ENCODE peak calls at places on chromosomes 11 and 22, in seven cellular contexts. Q, M, T, F, L, G and X are unnamed samples.

GRCh38 chr11:64998141-64998540 is 1.4 kb upstream of the BATF2 start:
- DNase-seq in Q (peak; percentile 39), M (no peak), T (no peak), F (no peak), L (no peak), G (peak; percentile 40), X (no peak)

GRCh38 chr22:49334589-49334873 is 493.1 kb downstream of the BRD1 start:
- DNase-seq in Q (no peak), M (no peak), T (no peak), F (no peak), L (no peak), G (no peak), X (no peak)

GRCh38 chr11:47907499-47907898 is 59.3 kb upstream of the NUP160 start:
- DNase-seq in Q (no peak), M (no peak), T (no peak), F (no peak), L (no peak), G (no peak), X (no peak)

GRCh38 chr11:42093541-42093940 is 634.1 kb upstream of the LRRC4C start:
- DNase-seq in Q (no peak), M (no peak), T (no peak), F (no peak), L (no peak), G (no peak), X (no peak)

GRCh38 chr11:102798012-102798746 is at the start of gene MMP1:
- DNase-seq in Q (no peak), M (no peak), T (no peak), F (no peak), L (no peak), G (no peak), X (no peak)

GRCh38 chr22:36267058-36267457 is 14.1 kb downstream of the APOL1 start:
- DNase-seq in Q (no peak), M (no peak), T (no peak), F (no peak), L (no peak), G (no peak), X (no peak)

GRCh38 chr11:121207485-121208115 is 85.0 kb upstream of the SC5D start:
- DNase-seq in Q (no peak), M (peak; percentile 50), T (no peak), F (no peak), L (no peak), G (no peak), X (no peak)

GRCh38 chr11:119672597-119672996 is 56.4 kb downstream of the NECTIN1 start:
- DNase-seq in Q (no peak), M (no peak), T (no peak), F (no peak), L (no peak), G (no peak), X (no peak)

GRCh38 chr11:117229931-117230285 is 2.0 kb downstream of the PCSK7 start:
- DNase-seq in Q (no peak), M (no peak), T (peak; percentile 53), F (no peak), L (no peak), G (no peak), X (no peak)

GRCh38 chr11:95576149-95576851 is 213.3 kb downstream of the FAM76B start:
- DNase-seq in Q (no peak), M (no peak), T (no peak), F (no peak), L (no peak), G (no peak), X (no peak)

GRCh38 chr11:6481924-6482275 is 599 bp downstream of the TIMM10B start:
- DNase-seq in Q (no peak), M (no peak), T (no peak), F (no peak), L (no peak), G (no peak), X (no peak)

GRCh38 chr11:94794287-94795168 is 26.4 kb downstream of the AMOTL1 start:
- DNase-seq in Q (no peak), M (no peak), T (peak; percentile 74), F (peak; percentile 82), L (peak; percentile 77), G (no peak), X (no peak)

GRCh38 chr22:18120941-18121340 is 10.3 kb downstream of the TUBA8 start:
- DNase-seq in Q (no peak), M (no peak), T (no peak), F (no peak), L (no peak), G (no peak), X (no peak)

GRCh38 chr22:48779661-48780596 is 1047.7 kb downstream of the BRD1 start:
- DNase-seq in Q (no peak), M (no peak), T (peak; percentile 52), F (no peak), L (no peak), G (no peak), X (no peak)

GRCh38 chr22:25282346-25282670 is 62.9 kb downstream of the CRYBB2 start:
- DNase-seq in Q (no peak), M (no peak), T (no peak), F (no peak), L (no peak), G (peak; percentile 81), X (no peak)

DNA sequence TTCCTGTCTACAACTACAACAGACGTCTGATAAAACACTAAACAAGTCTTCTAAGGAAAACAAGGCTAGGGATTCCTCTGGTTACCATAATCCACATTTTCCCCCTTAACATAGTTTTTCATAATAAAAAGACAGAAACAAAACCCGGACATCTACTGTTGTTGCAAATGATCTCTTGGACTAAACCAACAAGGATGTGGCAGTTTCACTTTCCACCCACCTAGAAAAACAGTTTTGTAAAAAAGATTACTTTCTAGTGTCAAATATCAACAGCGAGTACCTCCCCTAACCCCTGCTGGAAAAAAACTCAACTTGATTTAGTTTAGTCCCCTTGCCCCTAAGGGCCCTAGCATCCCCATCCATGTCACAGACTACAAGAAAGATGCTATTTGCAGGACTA is 5.4 kb downstream of the GNG3 start:
- DNase-seq in Q (no peak), M (no peak), T (no peak), F (no peak), L (no peak), G (no peak), X (no peak)
- H3K27ac ChIP-seq in Q (peak overlapping the region; percentile 68), M (peak overlapping the region; percentile 0), T (no peak overlapping the region), F (no peak overlapping the region), L (peak overlapping the region; percentile 74), G (peak overlapping the region; percentile 70), X (peak overlapping the region; percentile 70)

GRCh38 chr22:46053563-46054090 is 76.7 kb upstream of the WNT7B start:
- DNase-seq in Q (peak; percentile 84), M (no peak), T (peak; percentile 93), F (no peak), L (peak; percentile 84), G (no peak), X (no peak)
- TF ChIP-seq POLR2AphosphoS5 in Q (peak; percentile 66), M (no peak), T (peak; percentile 78), F (peak; percentile 72), L (peak; percentile 36), G (no peak), X (peak; percentile 40)

DNA sequence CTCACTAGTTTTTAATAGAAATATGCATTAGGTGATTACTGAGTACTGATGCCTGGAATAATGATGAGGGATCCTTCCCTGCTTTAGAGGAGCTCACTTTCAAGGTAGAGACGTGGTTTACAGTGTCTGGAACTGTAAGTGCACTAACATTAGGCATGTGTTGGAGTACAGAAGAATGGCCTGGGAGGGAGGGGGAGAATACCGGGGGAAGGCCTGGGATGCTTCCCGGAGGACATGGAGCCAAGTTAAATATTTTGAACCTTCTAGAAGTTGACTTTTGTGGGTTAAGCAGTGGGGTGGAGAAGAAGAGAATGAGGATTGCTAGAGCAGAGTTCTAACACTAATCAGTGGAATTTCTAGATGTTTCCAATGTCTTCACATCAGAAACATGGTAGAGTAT is 261.6 kb downstream of the NELL1 start:
- DNase-seq in Q (no peak), M (no peak), T (no peak), F (no peak), L (no peak), G (no peak), X (no peak)
- H3K4me3 ChIP-seq in Q (no peak overlapping the region), M (no peak overlapping the region), T (no peak overlapping the region), F (no peak overlapping the region), L (no peak overlapping the region), G (no peak overlapping the region), X (no peak overlapping the region)

DNA sequence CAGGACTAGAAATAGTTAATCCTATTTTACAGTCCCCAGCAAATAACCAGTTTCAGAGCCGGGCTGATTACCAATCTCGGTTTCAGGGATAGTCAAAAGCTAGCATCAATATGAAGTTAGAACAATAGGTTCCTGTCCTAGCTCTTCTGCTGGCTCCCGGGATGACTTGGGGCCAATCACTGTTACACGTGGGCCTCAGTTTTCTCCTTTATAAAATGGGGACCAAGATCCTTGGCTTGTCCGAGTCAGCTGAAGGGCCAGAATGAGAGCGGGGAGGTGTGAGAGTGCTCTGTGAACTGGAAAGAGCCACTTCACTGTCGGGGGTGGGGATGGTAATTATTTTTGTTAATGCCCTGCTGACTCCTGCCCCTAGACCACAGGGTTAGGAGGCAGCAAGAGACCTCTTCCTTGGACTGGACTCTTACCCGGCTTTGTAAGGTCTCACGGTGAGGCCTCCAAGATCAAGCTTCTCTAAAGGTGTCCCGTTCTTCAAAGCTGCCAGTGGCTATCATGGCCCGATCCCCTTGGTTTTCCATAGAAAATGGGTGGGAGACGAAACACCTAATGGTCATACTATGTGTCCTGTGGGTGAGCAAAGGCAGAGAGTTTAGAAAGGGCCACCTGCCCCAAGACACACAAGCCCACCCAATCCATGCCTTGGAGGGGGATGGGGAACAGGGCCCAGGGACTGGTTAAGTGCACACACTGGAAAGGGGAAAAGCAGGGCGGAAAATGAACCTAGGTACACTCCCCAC is 1.4 kb downstream of the UCP2 start:
- DNase-seq in Q (no peak), M (no peak), T (peak; percentile 39), F (no peak), L (no peak), G (no peak), X (no peak)
- H3K27ac ChIP-seq in Q (peak overlapping the region; percentile 94), M (peak overlapping the region; percentile 85), T (peak overlapping the region; percentile 82), F (no peak overlapping the region), L (peak overlapping the region; percentile 92), G (no peak overlapping the region), X (no peak overlapping the region)

GRCh38 chr11:60813324-60813723 is 28.2 kb downstream of the MS4A10 start:
- DNase-seq in Q (no peak), M (no peak), T (no peak), F (no peak), L (no peak), G (no peak), X (no peak)

GRCh38 chr11:60816590-60817157 is 25.2 kb upstream of the CCDC86 start:
- DNase-seq in Q (no peak), M (no peak), T (no peak), F (no peak), L (no peak), G (no peak), X (no peak)

GRCh38 chr11:60821827-60822599 is 19.9 kb upstream of the CCDC86 start:
- DNase-seq in Q (no peak), M (peak; percentile 19), T (no peak), F (no peak), L (no peak), G (no peak), X (no peak)

DNA sequence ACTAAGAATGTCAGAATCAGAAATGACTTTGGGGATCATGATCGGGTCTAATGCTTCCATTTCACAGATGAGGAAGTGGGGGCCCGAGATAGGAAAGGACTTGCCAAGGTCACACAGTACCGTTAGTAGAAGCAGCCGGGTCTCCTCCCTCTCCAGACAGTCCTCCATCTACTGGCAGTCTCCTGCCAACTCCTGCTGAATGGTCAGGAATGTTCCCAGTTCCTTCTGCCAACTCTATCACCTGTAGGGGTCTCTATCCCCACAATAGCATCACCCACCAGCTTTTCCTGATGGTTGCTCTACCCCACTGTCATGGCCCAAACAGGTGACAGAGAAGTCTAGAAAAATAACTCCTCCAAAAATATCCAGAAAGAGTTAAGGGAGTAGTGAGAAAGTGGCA is 23.9 kb upstream of the CCDC86 start:
- DNase-seq in Q (no peak), M (no peak), T (no peak), F (no peak), L (no peak), G (no peak), X (no peak)
- TF ChIP-seq POLR2AphosphoS5 in Q (no peak), M (no peak), T (no peak), F (no peak), L (no peak), G (no peak), X (no peak)